ENCODE peak calls at places on chromosomes 11 and 22, in nine cellular contexts. One of them, this sample, is unnamed.

GRCh38 chr11:79046365-79046764 is 394.5 kb downstream of the TENM4 start:
- DNase-seq in tibial nerve: no peak
- DNase-seq in endothelial cell of umbilical vein: no peak
- DNase-seq in H7: no peak
- DNase-seq in CD4-positive, CD25-positive, alpha-beta regulatory T cell: no peak
- DNase-seq in AG04449: no peak
- DNase-seq in aorta: no peak
- DNase-seq in neural progenitor cell: no peak
- DNase-seq in body of pancreas: no peak
- DNase-seq in this sample: no peak

GRCh38 chr11:36409152-36409713 is 100.8 kb downstream of the TRAF6 start:
- DNase-seq in tibial nerve: no peak
- DNase-seq in endothelial cell of umbilical vein: peak
- DNase-seq in H7: no peak
- DNase-seq in CD4-positive, CD25-positive, alpha-beta regulatory T cell: no peak
- DNase-seq in AG04449: no peak
- DNase-seq in aorta: no peak
- DNase-seq in neural progenitor cell: no peak
- DNase-seq in body of pancreas: no peak
- DNase-seq in this sample: peak

GRCh38 chr22:36879775-36880174 is 19.0 kb downstream of the NCF4 start:
- DNase-seq in tibial nerve: no peak
- DNase-seq in endothelial cell of umbilical vein: peak
- DNase-seq in H7: no peak
- DNase-seq in CD4-positive, CD25-positive, alpha-beta regulatory T cell: no peak
- DNase-seq in AG04449: no peak
- DNase-seq in aorta: no peak
- DNase-seq in neural progenitor cell: no peak
- DNase-seq in body of pancreas: no peak
- DNase-seq in this sample: no peak

GRCh38 chr11:64090811-64091516 is 55.2 kb downstream of the FLRT1 start:
- DNase-seq in tibial nerve: no peak
- DNase-seq in endothelial cell of umbilical vein: no peak
- DNase-seq in H7: peak
- DNase-seq in CD4-positive, CD25-positive, alpha-beta regulatory T cell: no peak
- DNase-seq in AG04449: no peak
- DNase-seq in aorta: no peak
- DNase-seq in neural progenitor cell: peak
- DNase-seq in body of pancreas: no peak
- DNase-seq in this sample: peak

GRCh38 chr11:66279092-66279797 is 1.3 kb downstream of the CNIH2 start:
- DNase-seq in tibial nerve: no peak
- DNase-seq in endothelial cell of umbilical vein: no peak
- DNase-seq in H7: peak
- DNase-seq in CD4-positive, CD25-positive, alpha-beta regulatory T cell: no peak
- DNase-seq in AG04449: no peak
- DNase-seq in aorta: no peak
- DNase-seq in neural progenitor cell: no peak
- DNase-seq in body of pancreas: no peak
- DNase-seq in this sample: no peak

GRCh38 chr11:45411221-45411946 is 125.2 kb upstream of the SYT13 start:
- DNase-seq in tibial nerve: no peak
- DNase-seq in endothelial cell of umbilical vein: no peak
- DNase-seq in H7: no peak
- DNase-seq in CD4-positive, CD25-positive, alpha-beta regulatory T cell: no peak
- DNase-seq in AG04449: no peak
- DNase-seq in aorta: no peak
- DNase-seq in neural progenitor cell: peak
- DNase-seq in body of pancreas: no peak
- DNase-seq in this sample: no peak

GRCh38 chr11:134170909-134171281 is 52.9 kb downstream of the NCAPD3 start:
- DNase-seq in tibial nerve: no peak
- DNase-seq in endothelial cell of umbilical vein: no peak
- DNase-seq in H7: no peak
- DNase-seq in CD4-positive, CD25-positive, alpha-beta regulatory T cell: no peak
- DNase-seq in AG04449: no peak
- DNase-seq in aorta: no peak
- DNase-seq in neural progenitor cell: no peak
- DNase-seq in body of pancreas: no peak
- DNase-seq in this sample: no peak

GRCh38 chr22:17866127-17866526 is 91.9 kb upstream of the BID start:
- DNase-seq in tibial nerve: no peak
- DNase-seq in endothelial cell of umbilical vein: no peak
- DNase-seq in H7: no peak
- DNase-seq in CD4-positive, CD25-positive, alpha-beta regulatory T cell: no peak
- DNase-seq in AG04449: no peak
- DNase-seq in aorta: peak
- DNase-seq in neural progenitor cell: no peak
- DNase-seq in body of pancreas: no peak
- DNase-seq in this sample: no peak

GRCh38 chr11:67376421-67376820 is 3.0 kb upstream of the CLCF1 start:
- DNase-seq in tibial nerve: no peak
- DNase-seq in endothelial cell of umbilical vein: no peak
- DNase-seq in H7: peak
- DNase-seq in CD4-positive, CD25-positive, alpha-beta regulatory T cell: no peak
- DNase-seq in AG04449: no peak
- DNase-seq in aorta: no peak
- DNase-seq in neural progenitor cell: peak
- DNase-seq in body of pancreas: no peak
- DNase-seq in this sample: no peak

GRCh38 chr22:42389137-42389536 is 43.1 kb downstream of the NFAM1 start:
- DNase-seq in tibial nerve: no peak
- DNase-seq in endothelial cell of umbilical vein: no peak
- DNase-seq in H7: peak
- DNase-seq in CD4-positive, CD25-positive, alpha-beta regulatory T cell: no peak
- DNase-seq in AG04449: no peak
- DNase-seq in aorta: no peak
- DNase-seq in neural progenitor cell: no peak
- DNase-seq in body of pancreas: no peak
- DNase-seq in this sample: no peak

GRCh38 chr11:27293500-27294417 is 69.3 kb downstream of the CCDC34 start:
- DNase-seq in tibial nerve: no peak
- DNase-seq in endothelial cell of umbilical vein: no peak
- DNase-seq in H7: no peak
- DNase-seq in CD4-positive, CD25-positive, alpha-beta regulatory T cell: no peak
- DNase-seq in AG04449: no peak
- DNase-seq in aorta: no peak
- DNase-seq in neural progenitor cell: no peak
- DNase-seq in body of pancreas: no peak
- DNase-seq in this sample: no peak

GRCh38 chr11:65113839-65114238 is 2.2 kb downstream of the TM7SF2 start:
- DNase-seq in tibial nerve: no peak
- DNase-seq in endothelial cell of umbilical vein: no peak
- DNase-seq in H7: no peak
- DNase-seq in CD4-positive, CD25-positive, alpha-beta regulatory T cell: no peak
- DNase-seq in AG04449: no peak
- DNase-seq in aorta: no peak
- DNase-seq in neural progenitor cell: no peak
- DNase-seq in body of pancreas: peak
- DNase-seq in this sample: no peak

GRCh38 chr11:59218893-59219292 is 6.2 kb upstream of the MPEG1 start:
- DNase-seq in tibial nerve: no peak
- DNase-seq in endothelial cell of umbilical vein: no peak
- DNase-seq in H7: no peak
- DNase-seq in CD4-positive, CD25-positive, alpha-beta regulatory T cell: no peak
- DNase-seq in AG04449: no peak
- DNase-seq in aorta: no peak
- DNase-seq in neural progenitor cell: peak
- DNase-seq in body of pancreas: no peak
- DNase-seq in this sample: no peak

GRCh38 chr11:12137938-12138731 is 27.7 kb downstream of the MICAL2 start:
- DNase-seq in tibial nerve: no peak
- DNase-seq in endothelial cell of umbilical vein: peak
- DNase-seq in H7: peak
- DNase-seq in CD4-positive, CD25-positive, alpha-beta regulatory T cell: no peak
- DNase-seq in AG04449: peak
- DNase-seq in aorta: no peak
- DNase-seq in neural progenitor cell: peak
- DNase-seq in body of pancreas: no peak
- DNase-seq in this sample: no peak

GRCh38 chr22:32765117-32765618 is 36.3 kb upstream of the TIMP3 start:
- DNase-seq in tibial nerve: no peak
- DNase-seq in endothelial cell of umbilical vein: no peak
- DNase-seq in H7: no peak
- DNase-seq in CD4-positive, CD25-positive, alpha-beta regulatory T cell: no peak
- DNase-seq in AG04449: no peak
- DNase-seq in aorta: no peak
- DNase-seq in neural progenitor cell: no peak
- DNase-seq in body of pancreas: no peak
- DNase-seq in this sample: no peak

GRCh38 chr22:30439226-30439625 is 13.7 kb downstream of the MTFP1 start:
- DNase-seq in tibial nerve: no peak
- DNase-seq in endothelial cell of umbilical vein: no peak
- DNase-seq in H7: no peak
- DNase-seq in CD4-positive, CD25-positive, alpha-beta regulatory T cell: no peak
- DNase-seq in AG04449: no peak
- DNase-seq in aorta: no peak
- DNase-seq in neural progenitor cell: no peak
- DNase-seq in body of pancreas: no peak
- DNase-seq in this sample: no peak

GRCh38 chr22:30441088-30441487 is 15.5 kb downstream of the MTFP1 start:
- DNase-seq in tibial nerve: no peak
- DNase-seq in endothelial cell of umbilical vein: no peak
- DNase-seq in H7: no peak
- DNase-seq in CD4-positive, CD25-positive, alpha-beta regulatory T cell: no peak
- DNase-seq in AG04449: no peak
- DNase-seq in aorta: no peak
- DNase-seq in neural progenitor cell: no peak
- DNase-seq in body of pancreas: no peak
- DNase-seq in this sample: no peak

GRCh38 chr22:30445438-30445936 is 19.9 kb downstream of the MTFP1 start:
- DNase-seq in tibial nerve: no peak
- DNase-seq in endothelial cell of umbilical vein: no peak
- DNase-seq in H7: no peak
- DNase-seq in CD4-positive, CD25-positive, alpha-beta regulatory T cell: no peak
- DNase-seq in AG04449: no peak
- DNase-seq in aorta: no peak
- DNase-seq in neural progenitor cell: no peak
- DNase-seq in body of pancreas: no peak
- DNase-seq in this sample: no peak

GRCh38 chr22:30439836-30440235 is 14.3 kb downstream of the MTFP1 start:
- DNase-seq in tibial nerve: no peak
- DNase-seq in endothelial cell of umbilical vein: no peak
- DNase-seq in H7: no peak
- DNase-seq in CD4-positive, CD25-positive, alpha-beta regulatory T cell: no peak
- DNase-seq in AG04449: no peak
- DNase-seq in aorta: no peak
- DNase-seq in neural progenitor cell: no peak
- DNase-seq in body of pancreas: no peak
- DNase-seq in this sample: no peak

GRCh38 chr22:30444632-30445437 is 19.3 kb downstream of the MTFP1 start:
- DNase-seq in tibial nerve: peak
- DNase-seq in endothelial cell of umbilical vein: peak
- DNase-seq in H7: peak
- DNase-seq in CD4-positive, CD25-positive, alpha-beta regulatory T cell: peak
- DNase-seq in AG04449: no peak
- DNase-seq in aorta: no peak
- DNase-seq in neural progenitor cell: peak
- DNase-seq in body of pancreas: peak
- DNase-seq in this sample: peak
- H3K4me3 ChIP-seq in tibial nerve: no peak
- H3K4me3 ChIP-seq in endothelial cell of umbilical vein: no peak
- H3K4me3 ChIP-seq in H7: no peak
- H3K4me3 ChIP-seq in CD4-positive, CD25-positive, alpha-beta regulatory T cell: no peak
- H3K4me3 ChIP-seq in AG04449: no peak
- H3K4me3 ChIP-seq in aorta: no peak
- H3K4me3 ChIP-seq in neural progenitor cell: no peak
- H3K4me3 ChIP-seq in body of pancreas: no peak
- H3K4me3 ChIP-seq in this sample: no peak

GRCh38 chr22:38250642-38251354 is 22.0 kb downstream of the TMEM184B start:
- DNase-seq in tibial nerve: no peak
- DNase-seq in endothelial cell of umbilical vein: no peak
- DNase-seq in H7: no peak
- DNase-seq in CD4-positive, CD25-positive, alpha-beta regulatory T cell: no peak
- DNase-seq in AG04449: no peak
- DNase-seq in aorta: no peak
- DNase-seq in neural progenitor cell: no peak
- DNase-seq in body of pancreas: no peak
- DNase-seq in this sample: no peak
- H3K4me3 ChIP-seq in tibial nerve: no peak
- H3K4me3 ChIP-seq in endothelial cell of umbilical vein: no peak
- H3K4me3 ChIP-seq in H7: no peak
- H3K4me3 ChIP-seq in CD4-positive, CD25-positive, alpha-beta regulatory T cell: no peak
- H3K4me3 ChIP-seq in AG04449: no peak
- H3K4me3 ChIP-seq in aorta: no peak
- H3K4me3 ChIP-seq in neural progenitor cell: no peak
- H3K4me3 ChIP-seq in body of pancreas: no peak
- H3K4me3 ChIP-seq in this sample: no peak

DNA sequence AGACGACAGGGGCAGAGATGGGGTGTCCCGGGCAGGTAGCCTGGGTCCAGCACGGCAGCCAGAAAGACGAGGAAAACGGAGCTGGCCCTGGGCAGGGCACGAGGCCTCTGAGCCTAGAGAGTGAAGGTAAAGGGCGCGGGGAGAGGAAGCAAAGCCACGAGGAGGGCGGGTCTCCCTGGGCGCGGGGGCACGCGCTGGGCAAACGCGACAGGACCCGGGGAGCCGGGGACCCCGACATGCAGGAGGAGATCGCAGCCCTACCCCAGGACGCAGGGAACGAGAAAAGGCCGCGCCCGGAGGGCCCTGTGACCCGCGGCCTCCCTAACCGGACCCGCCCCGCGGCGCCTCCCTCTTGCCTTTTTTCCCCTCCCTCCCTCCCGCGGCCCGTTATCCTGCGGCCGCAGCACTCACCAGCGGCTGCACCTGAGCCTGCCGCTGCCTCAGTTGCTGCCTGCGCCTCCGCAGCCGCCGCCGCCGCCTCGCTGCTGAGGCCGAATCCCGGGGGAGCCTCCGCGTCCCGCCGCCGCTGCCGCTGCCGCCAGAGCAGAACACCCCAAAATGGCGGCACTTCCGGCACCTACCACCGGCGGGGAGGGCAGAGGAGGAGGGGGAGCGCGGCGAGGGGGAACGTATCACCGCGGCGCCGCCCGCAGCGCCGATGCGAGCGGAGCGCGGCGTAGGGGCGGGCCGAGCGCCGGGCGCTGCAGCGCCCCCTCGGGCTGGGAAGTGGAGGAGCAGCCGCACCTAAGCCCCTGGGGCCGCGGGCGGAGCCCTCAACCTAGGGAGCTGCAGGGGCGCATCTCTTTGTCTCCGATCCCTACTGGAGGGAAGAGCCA is at the start of gene CELF1:
- DNase-seq in tibial nerve: peak
- DNase-seq in endothelial cell of umbilical vein: peak
- DNase-seq in H7: peak
- DNase-seq in CD4-positive, CD25-positive, alpha-beta regulatory T cell: peak
- DNase-seq in AG04449: no peak
- DNase-seq in aorta: peak
- DNase-seq in neural progenitor cell: peak
- DNase-seq in body of pancreas: peak
- DNase-seq in this sample: peak
- H3K4me3 ChIP-seq in tibial nerve: peak
- H3K4me3 ChIP-seq in endothelial cell of umbilical vein: peak
- H3K4me3 ChIP-seq in H7: peak
- H3K4me3 ChIP-seq in CD4-positive, CD25-positive, alpha-beta regulatory T cell: peak
- H3K4me3 ChIP-seq in AG04449: peak
- H3K4me3 ChIP-seq in aorta: peak
- H3K4me3 ChIP-seq in neural progenitor cell: peak
- H3K4me3 ChIP-seq in body of pancreas: peak
- H3K4me3 ChIP-seq in this sample: peak

GRCh38 chr11:121514998-121515671 is 62.4 kb upstream of the SORL1-AS1 start:
- DNase-seq in tibial nerve: no peak
- DNase-seq in endothelial cell of umbilical vein: no peak
- DNase-seq in H7: no peak
- DNase-seq in CD4-positive, CD25-positive, alpha-beta regulatory T cell: no peak
- DNase-seq in AG04449: no peak
- DNase-seq in aorta: no peak
- DNase-seq in neural progenitor cell: no peak
- DNase-seq in body of pancreas: no peak
- DNase-seq in this sample: no peak
- H3K4me3 ChIP-seq in tibial nerve: no peak
- H3K4me3 ChIP-seq in endothelial cell of umbilical vein: no peak
- H3K4me3 ChIP-seq in H7: no peak
- H3K4me3 ChIP-seq in CD4-positive, CD25-positive, alpha-beta regulatory T cell: no peak
- H3K4me3 ChIP-seq in AG04449: no peak
- H3K4me3 ChIP-seq in aorta: no peak
- H3K4me3 ChIP-seq in neural progenitor cell: no peak
- H3K4me3 ChIP-seq in body of pancreas: no peak
- H3K4me3 ChIP-seq in this sample: no peak

This sample was measured in Jurkat, Clone E6-1.